ENCODE peak calls at places on chromosome 16, in nine cellular contexts. W is sigmoid colon, C is HL-60, Q is HCT116, M is GM23338, A is SK-N-SH, D is K562, Y is stomach, X is Panc1. O is an unnamed sample. For H3K27me3, the result is how much of the 10 kb centered on the place peaks cover.

GRCh38 chr16:82845076-82845475 is 218.3 kb downstream of the CDH13 start:
- DNase-seq in W (no peak), C (no peak), Q (no peak), M (no peak), A (no peak), D (no peak), Y (no peak), X (no peak), O (no peak)

GRCh38 chr16:50497592-50497991 is 50.6 kb upstream of the NKD1 start:
- DNase-seq in W (no peak), C (no peak), Q (no peak), M (no peak), A (no peak), D (no peak), Y (no peak), X (no peak), O (no peak)

GRCh38 chr16:65809627-65810026 is 556.9 kb upstream of the CDH5 start:
- DNase-seq in W (no peak), C (no peak), Q (no peak), M (no peak), A (no peak), D (peak), Y (no peak), X (no peak), O (no peak)

GRCh38 chr16:27238016-27238587 is 30.5 kb downstream of the NSMCE1 start:
- DNase-seq in W (peak), C (peak), Q (no peak), M (no peak), A (no peak), D (peak), Y (peak), X (no peak), O (peak)

GRCh38 chr16:426115-426905 is 861 bp downstream of the RAB11FIP3 start:
- DNase-seq in W (no peak), C (no peak), Q (no peak), M (peak), A (peak), D (peak), Y (no peak), X (no peak), O (peak)

GRCh38 chr16:84574191-84574590 is 43.7 kb downstream of the COTL1 start:
- DNase-seq in W (no peak), C (no peak), Q (no peak), M (peak), A (no peak), D (no peak), Y (no peak), X (no peak), O (no peak)

GRCh38 chr16:23408242-23409201 is 44.5 kb downstream of the COG7 start:
- DNase-seq in W (peak), C (no peak), Q (no peak), M (peak), A (peak), D (no peak), Y (no peak), X (no peak), O (peak)

GRCh38 chr16:24270721-24271120 is 14.6 kb downstream of the CACNG3 start:
- DNase-seq in W (no peak), C (no peak), Q (no peak), M (no peak), A (no peak), D (no peak), Y (no peak), X (no peak), O (no peak)

GRCh38 chr16:117381-118365 is 20.8 kb downstream of the NPRL3 start:
- DNase-seq in W (no peak), C (peak), Q (peak), M (peak), A (peak), D (peak), Y (peak), X (no peak), O (peak)

GRCh38 chr16:88744520-88744835 is 38.2 kb downstream of the CTU2 start:
- DNase-seq in W (no peak), C (no peak), Q (no peak), M (no peak), A (no peak), D (no peak), Y (no peak), X (no peak), O (no peak)

GRCh38 chr16:46650224-46650623 is 29.0 kb upstream of the SHCBP1 start:
- DNase-seq in W (peak), C (no peak), Q (no peak), M (no peak), A (no peak), D (no peak), Y (no peak), X (no peak), O (no peak)

GRCh38 chr16:24328835-24329418 is 72.8 kb downstream of the CACNG3 start:
- DNase-seq in W (no peak), C (no peak), Q (no peak), M (peak), A (no peak), D (no peak), Y (no peak), X (no peak), O (no peak)

GRCh38 chr16:22751685-22752084 is 62.3 kb upstream of the HS3ST2 start:
- DNase-seq in W (no peak), C (no peak), Q (no peak), M (no peak), A (no peak), D (no peak), Y (no peak), X (no peak), O (no peak)

GRCh38 chr16:4677390-4677789 is 16.0 kb upstream of the NUDT16L1 start:
- DNase-seq in W (no peak), C (no peak), Q (no peak), M (no peak), A (no peak), D (no peak), Y (no peak), X (no peak), O (no peak)

GRCh38 chr16:4674926-4675530 is 18.3 kb upstream of the NUDT16L1 start:
- DNase-seq in W (no peak), C (no peak), Q (no peak), M (no peak), A (no peak), D (no peak), Y (no peak), X (no peak), O (no peak)

GRCh38 chr16:4676826-4677225 is 16.5 kb upstream of the NUDT16L1 start:
- DNase-seq in W (no peak), C (no peak), Q (no peak), M (no peak), A (no peak), D (no peak), Y (no peak), X (no peak), O (no peak)

GRCh38 chr16:4675864-4676786 is 17.2 kb upstream of the NUDT16L1 start:
- DNase-seq in W (no peak), C (peak), Q (no peak), M (peak), A (no peak), D (peak), Y (no peak), X (no peak), O (peak)

GRCh38 chr16:4673387-4674046 is 19.8 kb upstream of the NUDT16L1 start:
- DNase-seq in W (no peak), C (no peak), Q (no peak), M (no peak), A (no peak), D (no peak), Y (no peak), X (no peak), O (no peak)
- H3K27ac ChIP-seq in W (no peak), C (peak), Q (no peak), M (peak), A (no peak), D (no peak), Y (no peak), X (no peak), O (no peak)

DNA sequence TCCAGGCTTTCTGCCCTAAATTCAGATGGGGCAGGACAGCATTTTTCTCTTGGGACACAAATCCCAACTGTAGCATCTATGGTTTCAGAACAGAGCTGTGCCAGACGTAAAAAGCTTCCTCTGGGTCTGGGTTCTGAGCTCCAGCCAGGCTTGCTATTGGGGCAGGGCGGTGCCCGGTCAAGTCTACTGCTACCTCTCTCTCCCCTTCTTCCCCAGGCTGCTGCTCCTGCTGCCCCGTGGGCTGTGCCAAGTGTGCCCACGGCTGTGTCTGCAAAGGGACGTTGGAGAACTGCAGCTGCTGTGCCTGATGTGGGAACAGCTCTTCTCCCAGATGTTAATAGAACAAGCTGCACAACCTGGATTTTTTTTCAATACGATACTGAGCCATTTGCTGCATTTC is 1.1 kb downstream of the MT1M start:
- DNase-seq in W (no peak), C (no peak), Q (no peak), M (no peak), A (no peak), D (no peak), Y (no peak), X (no peak), O (no peak)
- H3K27me3 ChIP-seq in W (half or more), C (half or more), Q (under half), M (half or more), A (under half), D (half or more), Y (under half), X (under half), O (half or more)

DNA sequence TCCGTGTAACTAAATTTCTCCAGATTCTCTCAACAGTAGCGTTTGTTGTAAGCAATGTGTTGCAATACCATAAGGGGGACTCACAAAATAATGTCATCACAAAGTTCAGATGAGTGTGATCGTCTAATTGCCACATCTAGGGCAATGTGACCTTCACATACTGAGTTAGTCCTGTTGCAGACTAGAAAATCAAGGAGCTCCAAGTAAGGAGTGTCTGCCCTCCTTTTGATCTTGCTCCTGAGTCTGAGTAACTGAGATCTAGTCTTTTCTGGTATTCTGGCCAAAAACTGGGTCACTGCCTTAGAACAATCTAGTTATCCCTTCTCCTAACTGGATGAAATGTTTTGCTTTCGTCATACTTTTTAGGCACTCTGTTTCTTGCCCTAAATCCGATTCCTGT is 712.1 kb downstream of the CDH11 start:
- DNase-seq in W (no peak), C (no peak), Q (no peak), M (no peak), A (no peak), D (no peak), Y (no peak), X (no peak), O (no peak)
- TF ChIP-seq POLR2AphosphoS5 in W (no peak), C (no peak), Q (no peak), M (no peak), A (no peak), D (no peak), Y (no peak), X (no peak), O (no peak)

GRCh38 chr16:28931801-28932225 is at the start of gene CD19:
- DNase-seq in W (no peak), C (no peak), Q (no peak), M (no peak), A (no peak), D (no peak), Y (no peak), X (no peak), O (no peak)
- H3K27ac ChIP-seq in W (no peak), C (peak), Q (no peak), M (no peak), A (no peak), D (no peak), Y (no peak), X (no peak), O (no peak)

DNA sequence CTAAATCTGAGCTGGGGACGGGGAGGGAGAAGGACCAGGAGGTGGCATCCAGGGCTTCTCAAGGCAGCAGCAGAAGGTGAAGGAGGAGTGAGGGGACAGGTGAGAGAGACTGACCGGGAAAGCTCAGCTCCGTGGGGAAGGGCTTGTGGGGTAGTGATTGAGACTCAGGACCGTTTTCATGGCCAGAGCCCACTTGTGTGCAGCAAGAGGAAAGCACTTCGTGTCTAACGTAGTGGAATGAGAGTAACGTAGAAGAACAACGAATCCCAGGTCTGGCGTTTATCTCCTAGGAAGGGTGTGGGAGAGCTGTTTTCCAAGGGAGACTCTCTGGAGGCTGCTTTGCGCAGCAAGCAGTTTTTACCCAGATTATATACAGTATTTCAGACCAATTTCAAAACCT is 1.3 kb upstream of the CDH3 start:
- DNase-seq in W (no peak), C (no peak), Q (no peak), M (no peak), A (no peak), D (no peak), Y (no peak), X (no peak), O (no peak)
- H3K27me3 ChIP-seq in W (half or more), C (half or more), Q (under half), M (under half), A (under half), D (half or more), Y (under half), X (under half), O (half or more)

GRCh38 chr16:67174706-67175231 is 4.4 kb downstream of the NOL3 start:
- DNase-seq in W (no peak), C (no peak), Q (no peak), M (no peak), A (peak), D (no peak), Y (no peak), X (no peak), O (no peak)

GRCh38 chr16:67176662-67177061 is 6.3 kb downstream of the NOL3 start:
- DNase-seq in W (no peak), C (no peak), Q (no peak), M (no peak), A (no peak), D (no peak), Y (no peak), X (no peak), O (no peak)

GRCh38 chr16:67180166-67180565 is 3.6 kb downstream of the MATCAP1 start:
- DNase-seq in W (no peak), C (no peak), Q (no peak), M (no peak), A (no peak), D (no peak), Y (no peak), X (no peak), O (no peak)

GRCh38 chr16:67179421-67180080 is 4.2 kb downstream of the MATCAP1 start:
- DNase-seq in W (no peak), C (no peak), Q (no peak), M (no peak), A (no peak), D (peak), Y (no peak), X (no peak), O (no peak)

GRCh38 chr16:67177743-67178699 is 5.7 kb downstream of the MATCAP1 start:
- DNase-seq in W (peak), C (peak), Q (peak), M (peak), A (peak), D (peak), Y (peak), X (no peak), O (peak)
- TF ChIP-seq POLR2AphosphoS5 in W (no peak), C (no peak), Q (peak), M (peak), A (no peak), D (no peak), Y (no peak), X (peak), O (peak)

GRCh38 chr16:71777329-71777728 is 31.3 kb downstream of the AP1G1 start:
- DNase-seq in W (no peak), C (no peak), Q (no peak), M (no peak), A (no peak), D (no peak), Y (no peak), X (no peak), O (no peak)
- H3K27ac ChIP-seq in W (no peak), C (no peak), Q (no peak), M (no peak), A (no peak), D (no peak), Y (no peak), X (no peak), O (no peak)

GRCh38 chr16:86575095-86575685 is 3.2 kb upstream of the FOXL1 start:
- DNase-seq in W (no peak), C (no peak), Q (no peak), M (no peak), A (no peak), D (no peak), Y (no peak), X (no peak), O (no peak)

GRCh38 chr16:86577314-86577971 is 906 bp upstream of the FOXL1 start:
- DNase-seq in W (no peak), C (no peak), Q (no peak), M (peak), A (no peak), D (no peak), Y (no peak), X (no peak), O (no peak)

GRCh38 chr16:86576591-86577313 is 1.6 kb upstream of the FOXL1 start:
- DNase-seq in W (no peak), C (no peak), Q (no peak), M (peak), A (no peak), D (no peak), Y (no peak), X (no peak), O (no peak)

GRCh38 chr16:86574646-86575045 is 3.7 kb upstream of the FOXL1 start:
- DNase-seq in W (no peak), C (no peak), Q (no peak), M (no peak), A (no peak), D (no peak), Y (no peak), X (no peak), O (no peak)

DNA sequence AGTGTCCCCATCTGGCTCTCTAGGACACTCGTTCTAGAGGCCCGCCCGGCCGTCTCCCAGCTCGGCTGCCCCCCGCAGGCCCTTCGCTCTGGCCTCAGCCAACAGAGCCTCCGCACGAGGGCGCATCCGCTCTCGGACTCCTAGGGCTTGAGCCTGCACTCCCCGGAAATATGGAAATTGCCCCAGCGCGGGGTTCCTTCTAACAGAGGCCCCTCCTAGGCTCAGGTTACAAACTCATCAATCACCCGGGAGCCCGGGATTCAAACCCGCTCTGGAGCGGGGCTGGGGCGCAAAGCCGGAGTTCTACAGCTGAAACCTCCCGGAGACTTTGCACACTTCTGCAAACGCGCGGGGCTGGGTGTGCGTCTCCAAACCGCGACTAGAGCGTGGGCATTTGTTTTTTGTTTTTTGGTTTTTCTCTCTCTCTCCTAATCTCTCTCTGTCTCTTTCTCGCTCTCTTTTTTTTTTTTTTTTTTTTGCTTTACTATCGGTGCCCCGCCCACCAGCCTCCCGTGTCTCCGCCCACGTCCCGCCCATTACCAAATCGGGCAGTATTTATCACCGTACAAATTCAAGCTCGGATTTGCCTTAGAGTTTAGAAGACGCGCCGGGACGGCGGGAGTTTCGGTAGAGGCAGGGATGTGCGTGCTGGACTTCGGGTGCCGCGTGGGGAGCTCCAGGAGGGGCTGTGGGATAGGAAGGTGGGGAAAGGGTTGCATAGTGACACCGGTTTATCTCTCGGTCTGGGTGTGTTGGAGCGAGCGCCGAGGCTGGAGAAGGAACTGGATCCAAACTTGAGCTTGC is 2.4 kb upstream of the FOXL1 start:
- DNase-seq in W (no peak), C (no peak), Q (peak), M (peak), A (peak), D (peak), Y (peak), X (no peak), O (peak)
- H3K27me3 ChIP-seq in W (half or more), C (under half), Q (under half), M (half or more), A (under half), D (half or more), Y (under half), X (under half), O (half or more)